ENCODE peak calls at places on chromosomes 12 and 14, in seven cellular contexts. X is neural progenitor cell, T is fibroblast of lung, W is IMR-90, U is GM23338, G is HCT116, J is H1. A is an unnamed sample.

GRCh38 chr12:112243255-112243965 is 118.0 kb downstream of the TRAFD1 start:
- DNase-seq in X (peak; percentile 3), T (no peak), W (no peak), U (no peak), G (no peak), J (no peak), A (no peak)

GRCh38 chr12:54372113-54372806 is 8.0 kb upstream of the GPR84 start:
- DNase-seq in X (no peak), T (no peak), W (no peak), U (no peak), G (no peak), J (no peak), A (no peak)

GRCh38 chr12:94198469-94198868 is 50.1 kb downstream of the PLXNC1 start:
- DNase-seq in X (no peak), T (no peak), W (no peak), U (no peak), G (no peak), J (no peak), A (no peak)

GRCh38 chr12:118884226-118884625 is 97.1 kb upstream of the SRRM4 start:
- DNase-seq in X (no peak), T (no peak), W (no peak), U (no peak), G (no peak), J (no peak), A (no peak)

GRCh38 chr12:119556830-119557229 is 36.7 kb upstream of the TMEM233 start:
- DNase-seq in X (no peak), T (no peak), W (no peak), U (no peak), G (no peak), J (no peak), A (no peak)

GRCh38 chr12:76455582-76456345 is 103.8 kb downstream of the OSBPL8 start:
- DNase-seq in X (peak; percentile 60), T (peak; percentile 90), W (peak; percentile 95), U (peak; percentile 77), G (peak; percentile 90), J (no peak), A (peak; percentile 89)

GRCh38 chr12:99948380-99948779 is 36.4 kb downstream of the ANKS1B start:
- DNase-seq in X (no peak), T (no peak), W (no peak), U (no peak), G (no peak), J (no peak), A (no peak)

GRCh38 chr14:61502459-61503093 is 181.2 kb downstream of the PRKCH start:
- DNase-seq in X (no peak), T (no peak), W (no peak), U (peak; percentile 64), G (no peak), J (peak; percentile 53), A (peak; percentile 74)

GRCh38 chr14:67704484-67705089 is 2.9 kb downstream of the RDH12 start:
- DNase-seq in X (peak; percentile 74), T (peak; percentile 67), W (peak; percentile 54), U (peak; percentile 85), G (peak; percentile 72), J (no peak), A (peak; percentile 54)

GRCh38 chr12:96487214-96487613 is 2.2 kb upstream of the CFAP54 start:
- DNase-seq in X (no peak), T (peak; percentile 75), W (peak; percentile 88), U (no peak), G (no peak), J (no peak), A (peak; percentile 81)

GRCh38 chr12:50052964-50053363 is 4.4 kb upstream of the ASIC1 start:
- DNase-seq in X (no peak), T (no peak), W (no peak), U (no peak), G (no peak), J (no peak), A (no peak)

GRCh38 chr12:16610743-16611142 is 4.8 kb upstream of the LMO3 start:
- DNase-seq in X (no peak), T (no peak), W (no peak), U (no peak), G (no peak), J (no peak), A (no peak)

GRCh38 chr14:62939970-62940369 is 105.3 kb downstream of the KCNH5 start:
- DNase-seq in X (no peak), T (no peak), W (no peak), U (no peak), G (no peak), J (no peak), A (no peak)

GRCh38 chr12:52036587-52037171 is 14.6 kb upstream of the NR4A1 start:
- DNase-seq in X (peak; percentile 92), T (peak; percentile 70), W (peak; percentile 75), U (peak; percentile 84), G (no peak), J (no peak), A (peak; percentile 83)

GRCh38 chr14:44759263-44759662 is 202.5 kb downstream of the KLHL28 start:
- DNase-seq in X (no peak), T (no peak), W (no peak), U (no peak), G (no peak), J (no peak), A (no peak)

GRCh38 chr14:100159107-100159864 is at the start of gene DEGS2:
- DNase-seq in X (peak; percentile 77), T (no peak), W (no peak), U (peak; percentile 87), G (no peak), J (no peak), A (no peak)

GRCh38 chr14:68938515-68939423 is 40.3 kb downstream of the ACTN1 start:
- DNase-seq in X (no peak), T (peak; percentile 65), W (peak; percentile 48), U (no peak), G (no peak), J (no peak), A (no peak)

GRCh38 chr14:102993523-102993922 is 63.8 kb downstream of the CDC42BPB start:
- DNase-seq in X (no peak), T (peak; percentile 52), W (peak; percentile 71), U (no peak), G (peak; percentile 57), J (no peak), A (peak; percentile 86)

GRCh38 chr14:99589651-99590530 is 14.1 kb downstream of the CCDC85C start:
- DNase-seq in X (no peak), T (no peak), W (no peak), U (no peak), G (no peak), J (no peak), A (no peak)

GRCh38 chr12:23014749-23015148 is 389.8 kb downstream of the ETNK1 start:
- DNase-seq in X (no peak), T (peak; percentile 31), W (no peak), U (no peak), G (no peak), J (no peak), A (no peak)

GRCh38 chr14:52563120-52563519 is 10.5 kb downstream of the GPR137C start:
- DNase-seq in X (no peak), T (peak; percentile 46), W (peak; percentile 87), U (no peak), G (no peak), J (no peak), A (peak; percentile 16)

GRCh38 chr12:128914908-128915563 is 61.8 kb downstream of the GLT1D1 start:
- DNase-seq in X (no peak), T (no peak), W (no peak), U (no peak), G (no peak), J (no peak), A (no peak)

GRCh38 chr14:92039073-92039719 is 663 bp downstream of the TRIP11 start:
- DNase-seq in X (peak; percentile 79), T (peak; percentile 55), W (peak; percentile 70), U (peak; percentile 98), G (peak; percentile 49), J (peak; percentile 83), A (peak; percentile 72)

GRCh38 chr14:35881280-35881679 is 55.1 kb downstream of the BRMS1L start:
- DNase-seq in X (no peak), T (no peak), W (no peak), U (no peak), G (no peak), J (no peak), A (no peak)

GRCh38 chr14:35879654-35880249 is 53.6 kb downstream of the BRMS1L start:
- DNase-seq in X (peak; percentile 18), T (peak; percentile 49), W (peak; percentile 20), U (peak; percentile 49), G (peak; percentile 18), J (no peak), A (no peak)

GRCh38 chr14:35877276-35877675 is 51.1 kb downstream of the BRMS1L start:
- DNase-seq in X (no peak), T (no peak), W (no peak), U (no peak), G (no peak), J (no peak), A (peak; percentile 17)

GRCh38 chr14:35879141-35879648 is 53.1 kb downstream of the BRMS1L start:
- DNase-seq in X (no peak), T (peak; percentile 59), W (peak; percentile 11), U (no peak), G (no peak), J (no peak), A (peak; percentile 21)

GRCh38 chr14:35878272-35879140 is 52.4 kb downstream of the BRMS1L start:
- DNase-seq in X (no peak), T (peak; percentile 95), W (peak; percentile 93), U (no peak), G (peak; percentile 12), J (no peak), A (peak; percentile 72)
- H2AFZ ChIP-seq in X (no peak overlapping the region), T (no peak overlapping the region), W (peak overlapping the region; percentile 75), U (no peak overlapping the region), G (no peak overlapping the region), J (no peak overlapping the region), A (no peak overlapping the region)

DNA sequence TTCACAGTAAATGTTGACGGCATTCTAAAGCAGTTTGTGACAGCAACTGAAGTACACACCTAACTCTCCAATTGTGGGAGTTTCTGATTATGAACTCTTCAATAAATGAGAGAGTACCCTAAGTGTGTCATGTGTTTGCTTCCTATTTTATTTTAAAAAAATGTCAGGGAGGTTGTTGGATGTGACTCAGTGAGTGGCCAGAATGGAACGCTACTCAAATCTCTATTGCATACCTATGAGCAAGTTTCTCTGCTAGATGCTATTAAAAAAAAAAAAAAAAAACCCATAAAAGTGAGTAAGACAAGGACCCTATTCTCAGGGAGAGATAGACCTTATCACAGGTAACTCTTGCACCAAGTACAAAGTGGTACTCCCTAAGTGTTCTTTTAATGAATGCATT is 256.6 kb downstream of the BTG1 start:
- DNase-seq in X (no peak), T (no peak), W (no peak), U (no peak), G (no peak), J (no peak), A (no peak)
- H3K27ac ChIP-seq in X (no peak overlapping the region), T (no peak overlapping the region), W (no peak overlapping the region), U (no peak overlapping the region), G (no peak overlapping the region), J (no peak overlapping the region), A (no peak overlapping the region)

GRCh38 chr12:40107803-40108620 is 2.1 kb upstream of the SLC2A13 start:
- DNase-seq in X (no peak), T (no peak), W (no peak), U (no peak), G (no peak), J (no peak), A (peak; percentile 28)
- H3K4me2 ChIP-seq in X (no peak overlapping the region), T (peak overlapping the region; percentile 48), W (no peak overlapping the region), U (no peak overlapping the region), G (peak overlapping the region; percentile 93), J (no peak overlapping the region), A (peak overlapping the region; percentile 96)

DNA sequence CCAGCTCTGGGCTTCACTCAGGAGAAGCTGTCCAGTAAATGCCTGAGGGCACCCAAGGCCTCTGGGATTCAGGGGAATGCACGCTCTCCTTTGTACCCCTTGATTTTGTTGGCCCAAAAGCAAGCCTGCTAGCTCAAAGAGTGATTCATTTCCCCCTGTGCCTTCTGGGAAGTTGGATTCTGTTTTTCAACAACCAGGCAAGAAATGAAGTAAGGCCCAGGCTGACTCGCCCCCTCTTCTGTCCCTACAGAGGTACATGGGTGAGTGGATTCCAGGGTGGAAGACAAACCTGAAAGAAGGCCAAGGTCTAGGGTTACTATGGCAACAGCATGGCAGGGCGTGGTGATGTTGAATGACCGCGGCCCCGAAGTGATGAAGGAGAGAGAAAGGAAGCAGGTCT is 9.3 kb upstream of the SERPINA5 start:
- DNase-seq in X (no peak), T (peak; percentile 14), W (peak; percentile 23), U (no peak), G (no peak), J (no peak), A (peak; percentile 25)
- H2AFZ ChIP-seq in X (no peak overlapping the region), T (no peak overlapping the region), W (no peak overlapping the region), U (no peak overlapping the region), G (no peak overlapping the region), J (no peak overlapping the region), A (peak overlapping the region; percentile 40)

A was measured in mammary epithelial cell.